ENCODE peak calls at places on chromosomes 2 and 18, in eight cellular contexts. K is LoVo, R is T-helper 1 cell, P is GOT3, F is choroid plexus epithelial cell, H is neuronal stem cell, C is hippocampal formation, A is nephron progenitor cell. G is an unnamed sample.

GRCh38 chr2:9634121-9634520 is 3.3 kb upstream of the YWHAQ start:
- DNase-seq in C (no peak), R (no peak), F (no peak), H (no peak), P (no peak), K (no peak), A (no peak), G (no peak)

GRCh38 chr2:178477443-178478099 is 829 bp downstream of the FKBP7 start:
- DNase-seq in K (no peak), A (no peak), F (no peak), C (no peak), H (no peak), R (no peak), P (no peak), G (no peak)

GRCh38 chr2:139652385-139652784 is 872.2 kb upstream of the NXPH2 start:
- DNase-seq in A (no peak), H (no peak), F (no peak), P (no peak), C (no peak), K (no peak), R (no peak), G (no peak)

GRCh38 chr18:34117319-34117718 is 107.4 kb downstream of the NOL4 start:
- DNase-seq in H (no peak), R (no peak), K (no peak), F (no peak), A (no peak), C (no peak), P (no peak), G (no peak)

GRCh38 chr2:104033399-104033798 is 820.5 kb upstream of the POU3F3 start:
- DNase-seq in A (no peak), C (no peak), F (peak; percentile 3), R (no peak), P (no peak), H (peak; percentile 24), K (peak; percentile 18), G (no peak)

GRCh38 chr2:235021752-235022151 is 69.9 kb downstream of the SH3BP4 start:
- DNase-seq in H (no peak), A (no peak), K (peak; percentile 20), R (no peak), P (no peak), F (peak; percentile 80), C (no peak), G (no peak)

GRCh38 chr2:54455584-54456525 is at the start of gene SPTBN1:
- DNase-seq in C (peak; percentile 92), K (peak; percentile 82), R (no peak), A (peak; percentile 90), F (peak; percentile 96), H (peak; percentile 86), P (peak; percentile 63), G (peak; percentile 48)

GRCh38 chr18:48766487-48766886 is 184.3 kb downstream of the SMAD7 start:
- DNase-seq in P (no peak), K (no peak), C (no peak), F (no peak), H (no peak), R (no peak), A (no peak), G (no peak)

GRCh38 chr2:95276244-95276887 is 2.1 kb downstream of the PROM2 start:
- DNase-seq in C (no peak), R (no peak), K (no peak), P (no peak), F (no peak), H (no peak), A (peak; percentile 1), G (no peak)

GRCh38 chr2:144671695-144672094 is 151.8 kb upstream of the ZEB2 start:
- DNase-seq in C (no peak), F (peak; percentile 30), A (no peak), R (no peak), P (no peak), K (no peak), H (no peak), G (no peak)

GRCh38 chr18:21826196-21826595 is 85.6 kb downstream of the MIB1 start:
- DNase-seq in C (no peak), K (no peak), R (no peak), H (no peak), F (peak; percentile 69), A (no peak), P (no peak), G (no peak)

GRCh38 chr2:235084424-235084823 is 132.6 kb downstream of the SH3BP4 start:
- DNase-seq in R (no peak), K (no peak), H (no peak), P (no peak), A (no peak), C (no peak), F (no peak), G (no peak)

GRCh38 chr18:22681912-22682311 is 251.2 kb upstream of the RBBP8 start:
- DNase-seq in R (no peak), H (no peak), F (no peak), A (no peak), K (no peak), C (no peak), P (no peak), G (no peak)

GRCh38 chr2:13141315-13141714 is 424.6 kb downstream of the TRIB2 start:
- DNase-seq in C (no peak), K (no peak), R (no peak), A (no peak), P (no peak), H (no peak), F (no peak), G (no peak)

GRCh38 chr2:56210291-56210690 is 26.5 kb downstream of the CCDC85A start:
- DNase-seq in K (no peak), A (no peak), C (no peak), H (no peak), F (no peak), P (no peak), R (no peak), G (no peak)

GRCh38 chr2:172655091-172655837 is 80.4 kb upstream of the RAPGEF4 start:
- DNase-seq in P (no peak), F (peak; percentile 86), H (no peak), C (no peak), K (no peak), A (no peak), R (no peak), G (no peak)

GRCh38 chr2:143934913-143935310 is 585.0 kb downstream of the ZEB2 start:
- DNase-seq in A (no peak), R (no peak), P (no peak), F (no peak), H (no peak), K (no peak), C (no peak), G (no peak)

GRCh38 chr2:149204686-149205085 is 125.7 kb upstream of the LYPD6 start:
- DNase-seq in F (no peak), P (no peak), R (no peak), A (no peak), K (no peak), H (no peak), C (no peak), G (no peak)

GRCh38 chr2:43812947-43813346 is 25.7 kb downstream of the ABCG5 start:
- DNase-seq in F (no peak), A (no peak), C (no peak), R (no peak), H (no peak), K (no peak), P (no peak), G (no peak)

GRCh38 chr2:128791983-128792315 is 473.3 kb upstream of the HS6ST1 start:
- DNase-seq in H (no peak), F (no peak), K (no peak), C (no peak), R (no peak), A (peak; percentile 43), P (no peak), G (no peak)

GRCh38 chr18:44680271-44681038 is at the start of gene SETBP1:
- DNase-seq in A (peak; percentile 70), K (no peak), C (peak; percentile 40), H (peak; percentile 56), R (no peak), F (peak; percentile 43), P (no peak), G (peak; percentile 59)

GRCh38 chr2:240560084-240560479 is at the start of gene DUSP28:
- DNase-seq in K (peak; percentile 91), R (peak; percentile 81), A (peak; percentile 87), C (peak; percentile 87), F (peak; percentile 89), H (peak; percentile 69), P (peak; percentile 63), G (peak; percentile 94)

GRCh38 chr2:234843411-234843810 is 108.4 kb upstream of the SH3BP4 start:
- DNase-seq in C (no peak), R (no peak), P (no peak), K (no peak), H (no peak), A (no peak), F (no peak), G (no peak)

GRCh38 chr2:176491172-176491904 is 222.1 kb downstream of the MTX2 start:
- DNase-seq in H (no peak), K (no peak), P (peak; percentile 60), F (peak; percentile 93), C (no peak), A (no peak), R (no peak), G (peak; percentile 10)

GRCh38 chr2:113150258-113150601 is 22.8 kb downstream of the IL1RN start:
- DNase-seq in R (no peak), P (no peak), A (no peak), K (no peak), C (no peak), F (no peak), H (no peak), G (no peak)

GRCh38 chr2:189391201-189391600 is 50.1 kb upstream of the WDR75 start:
- DNase-seq in P (no peak), C (no peak), A (no peak), F (no peak), R (no peak), H (no peak), K (no peak), G (no peak)

GRCh38 chr2:5250482-5250881 is 441.7 kb upstream of the SOX11 start:
- DNase-seq in A (no peak), K (no peak), F (peak; percentile 75), H (no peak), R (no peak), C (no peak), P (no peak), G (no peak)

GRCh38 chr2:127176371-127177311 is 43.5 kb downstream of the CYP27C1 start:
- DNase-seq in P (peak; percentile 27), R (no peak), F (no peak), A (peak; percentile 15), K (no peak), C (peak; percentile 64), H (no peak), G (no peak)

GRCh38 chr18:9808530-9809241 is 77.1 kb upstream of the TXNDC2 start:
- DNase-seq in A (peak; percentile 28), R (no peak), K (no peak), C (peak; percentile 25), H (peak; percentile 62), P (no peak), F (no peak), G (no peak)

GRCh38 chr18:50454379-50455005 is 79.6 kb downstream of the SKA1 start:
- DNase-seq in K (no peak), P (no peak), R (no peak), C (no peak), A (no peak), F (no peak), H (no peak), G (no peak)

GRCh38 chr2:144464730-144465129 is 55.2 kb downstream of the ZEB2 start:
- DNase-seq in A (no peak), C (no peak), F (no peak), R (no peak), P (no peak), H (no peak), K (peak; percentile 4), G (no peak)

GRCh38 chr2:105732096-105732495 is 12.6 kb upstream of the NCK2 start:
- DNase-seq in R (no peak), K (no peak), A (no peak), H (no peak), C (no peak), P (no peak), F (no peak), G (no peak)

GRCh38 chr2:54574860-54575247 is 118.7 kb downstream of the SPTBN1 start:
- DNase-seq in K (no peak), F (no peak), A (no peak), C (no peak), R (no peak), H (no peak), P (no peak), G (no peak)

GRCh38 chr2:229715895-229716507 is 1.6 kb upstream of the DNER start:
- DNase-seq in H (peak; percentile 18), P (no peak), R (peak; percentile 13), K (peak; percentile 30), C (peak; percentile 49), A (peak; percentile 37), F (peak; percentile 46), G (peak; percentile 54)

G was measured in stimulated activated CD4-positive, alpha-beta T cell treated with anti-CD3 and anti-CD28 coated beads, Interleukin-15, amount 100 ng/mL, for 24 hours.